ENCODE peak calls at places on chromosomes 2 and 18, in four cellular contexts. H is NCI-H1092 treated with DMSO at 0.1 percent for 48 hours, Z is H4, J is HL-60. C is an unnamed sample.

GRCh38 chr2:226761195-226761583 is 38.4 kb downstream of the IRS1 start:
- DNase-seq in H (no peak), J (no peak), Z (no peak), C (no peak)

GRCh38 chr2:188068093-188068492 is 223.6 kb upstream of the GULP1 start:
- DNase-seq in Z (peak), J (no peak), H (no peak), C (no peak)

GRCh38 chr2:63792523-63792922 is 49.2 kb upstream of the UGP2 start:
- DNase-seq in J (no peak), H (no peak), Z (peak), C (peak)

GRCh38 chr18:73715228-73715670 is 432.4 kb downstream of the FBXO15 start:
- DNase-seq in H (peak), Z (no peak), J (no peak), C (no peak)

GRCh38 chr2:199461455-199462166 is 3.9 kb upstream of the SATB2 start:
- DNase-seq in H (no peak), J (no peak), Z (no peak), C (no peak)

GRCh38 chr2:9135804-9136558 is 70.6 kb upstream of the ASAP2 start:
- DNase-seq in H (no peak), J (no peak), Z (no peak), C (no peak)

GRCh38 chr2:48114256-48114655 is 208.0 kb upstream of the FBXO11 start:
- DNase-seq in J (peak), H (no peak), Z (peak), C (no peak)

GRCh38 chr18:28013064-28013463 is 163.9 kb downstream of the CDH2 start:
- DNase-seq in Z (peak), H (peak), J (no peak), C (no peak)

GRCh38 chr2:130911482-130911881 is 74.8 kb downstream of the ARHGEF4 start:
- DNase-seq in Z (no peak), J (no peak), H (no peak), C (no peak)

GRCh38 chr2:200810252-200810650 is 1.5 kb upstream of the BZW1 start:
- DNase-seq in H (no peak), Z (no peak), J (peak), C (no peak)

GRCh38 chr18:49368876-49369440 is 91.5 kb downstream of the DYM start:
- DNase-seq in Z (no peak), H (peak), J (no peak), C (no peak)

GRCh38 chr18:30451976-30452375 is 590.6 kb downstream of the DSC3 start:
- DNase-seq in H (no peak), J (no peak), Z (no peak), C (no peak)

GRCh38 chr2:120014231-120014990 is 1.5 kb downstream of the EPB41L5 start:
- DNase-seq in J (no peak), H (no peak), Z (no peak), C (no peak)

GRCh38 chr2:70668432-70668831 is 99.6 kb downstream of the ADD2 start:
- DNase-seq in Z (no peak), H (no peak), J (no peak), C (no peak)

GRCh38 chr2:118255771-118256372 is 167.6 kb downstream of the INSIG2 start:
- DNase-seq in J (no peak), H (no peak), Z (no peak), C (no peak)

GRCh38 chr2:171908235-171908634 is 14.0 kb upstream of the HAT1 start:
- DNase-seq in Z (no peak), H (no peak), J (peak), C (no peak)

GRCh38 chr2:218298314-218298875 is 6.1 kb upstream of the TMBIM1 start:
- DNase-seq in J (no peak), Z (no peak), H (no peak), C (no peak)

GRCh38 chr18:48079885-48080284 is 149.4 kb upstream of the SMAD2 start:
- DNase-seq in J (no peak), H (no peak), Z (no peak), C (no peak)

GRCh38 chr2:176187306-176188217 is 906 bp upstream of the HOXD1 start:
- DNase-seq in H (peak), Z (no peak), J (no peak), C (no peak)

GRCh38 chr2:109226128-109226527 is 97.1 kb downstream of the SH3RF3 start:
- DNase-seq in H (peak), Z (no peak), J (peak), C (no peak)

GRCh38 chr2:241926541-241927311 is 57.2 kb downstream of the RTP5 start:
- DNase-seq in J (no peak), H (no peak), Z (no peak), C (no peak)

GRCh38 chr18:49565656-49566055 is 3.8 kb downstream of the LIPG start:
- DNase-seq in Z (peak), H (peak), J (no peak), C (no peak)

GRCh38 chr2:149601141-149601796 is 13.7 kb upstream of the MMADHC start:
- DNase-seq in Z (no peak), H (no peak), J (peak), C (no peak)

GRCh38 chr2:74576830-74577229 is 22.3 kb downstream of the DOK1 start:
- DNase-seq in Z (no peak), H (no peak), J (peak), C (no peak)

GRCh38 chr2:86223682-86224560 is 24.7 kb downstream of the MRPL35 start:
- DNase-seq in H (no peak), J (no peak), Z (no peak), C (no peak)

GRCh38 chr2:30106543-30106942 is 40.3 kb upstream of the YPEL5 start:
- DNase-seq in Z (no peak), H (no peak), J (no peak), C (no peak)

GRCh38 chr2:160977376-160977775 is 182.9 kb upstream of the TANK start:
- DNase-seq in H (no peak), Z (no peak), J (no peak), C (no peak)

GRCh38 chr2:150866431-150866830 is 379.0 kb upstream of the RND3 start:
- DNase-seq in Z (no peak), J (no peak), H (no peak), C (no peak)

GRCh38 chr2:9991829-9992273 is 40.4 kb downstream of the GRHL1 start:
- DNase-seq in J (peak), Z (no peak), H (no peak), C (no peak)

GRCh38 chr2:242075683-242076082 is 206.2 kb downstream of the RTP5 start:
- DNase-seq in H (no peak), J (no peak), Z (peak), C (no peak)

GRCh38 chr18:80246656-80247402 is 485 bp downstream of the PARD6G start:
- DNase-seq in H (no peak), Z (no peak), J (no peak), C (no peak)

GRCh38 chr2:220334210-220334609 is 706.8 kb downstream of the SLC4A3 start:
- DNase-seq in J (no peak), Z (peak), H (no peak), C (no peak)

GRCh38 chr2:24016853-24017703 is 7.2 kb downstream of the MFSD2B start:
- DNase-seq in Z (no peak), J (no peak), H (no peak), C (no peak)

GRCh38 chr2:190571666-190572065 is 37.1 kb upstream of the NEMP2 start:
- DNase-seq in Z (no peak), J (no peak), H (no peak), C (no peak)

GRCh38 chr2:135647836-135648579 is 93.6 kb upstream of the UBXN4 start:
- DNase-seq in Z (no peak), J (no peak), H (no peak), C (no peak)

GRCh38 chr2:11123856-11124759 is 31.2 kb upstream of the SLC66A3 start:
- DNase-seq in Z (peak), J (peak), H (peak), C (peak)